ENCODE peak calls at places on chromosomes 6 and 20, in four cellular contexts. One of them, this sample, is unnamed.

GRCh38 chr6:35044771-35045275 is 96.3 kb downstream of the TCP11 start:
- DNase-seq in K562: no peak
- DNase-seq in WTC11: no peak
- DNase-seq in HepG2: no peak
- DNase-seq in this sample: no peak

GRCh38 chr6:112109267-112109666 is 21.9 kb downstream of the FAM229B start:
- DNase-seq in K562: no peak
- DNase-seq in WTC11: no peak
- DNase-seq in HepG2: no peak
- DNase-seq in this sample: no peak

GRCh38 chr6:105985098-105985815 is 100.9 kb upstream of the PRDM1 start:
- DNase-seq in K562: no peak
- DNase-seq in WTC11: no peak
- DNase-seq in HepG2: no peak
- DNase-seq in this sample: no peak

GRCh38 chr20:44702776-44703175 is 12.4 kb upstream of the CCN5 start:
- DNase-seq in K562: no peak
- DNase-seq in WTC11: no peak
- DNase-seq in HepG2: no peak
- DNase-seq in this sample: no peak

GRCh38 chr6:144613859-144614258 is 328.7 kb downstream of the UTRN start:
- DNase-seq in K562: no peak
- DNase-seq in WTC11: no peak
- DNase-seq in HepG2: no peak
- DNase-seq in this sample: no peak

GRCh38 chr6:35146453-35146852 is 5.3 kb upstream of the TCP11 start:
- DNase-seq in K562: peak; percentile 38
- DNase-seq in WTC11: peak; percentile 56
- DNase-seq in HepG2: peak; percentile 63
- DNase-seq in this sample: no peak

GRCh38 chr6:22219916-22220315 is 76.9 kb downstream of the PRL start:
- DNase-seq in K562: no peak
- DNase-seq in WTC11: no peak
- DNase-seq in HepG2: no peak
- DNase-seq in this sample: no peak

GRCh38 chr20:57627972-57628650 is 7.9 kb upstream of the ZBP1 start:
- DNase-seq in K562: no peak
- DNase-seq in WTC11: no peak
- DNase-seq in HepG2: no peak
- DNase-seq in this sample: no peak

GRCh38 chr20:51609251-51609650 is 66.7 kb upstream of the NFATC2 start:
- DNase-seq in K562: no peak
- DNase-seq in WTC11: no peak
- DNase-seq in HepG2: no peak
- DNase-seq in this sample: no peak

GRCh38 chr20:54122189-54122588 is 51.6 kb downstream of the CYP24A1 start:
- DNase-seq in K562: no peak
- DNase-seq in WTC11: no peak
- DNase-seq in HepG2: no peak
- DNase-seq in this sample: no peak

GRCh38 chr6:149484733-149485700 is at the start of gene ZC3H12D:
- DNase-seq in K562: no peak
- DNase-seq in WTC11: no peak
- DNase-seq in HepG2: peak; percentile 91
- DNase-seq in this sample: no peak

GRCh38 chr20:25242231-25242630 is 5.7 kb upstream of the PYGB start:
- DNase-seq in K562: no peak
- DNase-seq in WTC11: no peak
- DNase-seq in HepG2: no peak
- DNase-seq in this sample: no peak

GRCh38 chr6:124132256-124132655 is 328.6 kb downstream of the NKAIN2 start:
- DNase-seq in K562: no peak
- DNase-seq in WTC11: no peak
- DNase-seq in HepG2: no peak
- DNase-seq in this sample: no peak

GRCh38 chr6:95017922-95018321 is 559.4 kb upstream of the MANEA start:
- DNase-seq in K562: no peak
- DNase-seq in WTC11: no peak
- DNase-seq in HepG2: no peak
- DNase-seq in this sample: no peak

GRCh38 chr20:12721636-12722035 is 287.1 kb upstream of the SPTLC3 start:
- DNase-seq in K562: no peak
- DNase-seq in WTC11: no peak
- DNase-seq in HepG2: no peak
- DNase-seq in this sample: no peak

GRCh38 chr6:3247255-3248146 is 11.2 kb upstream of the PSMG4 start:
- DNase-seq in K562: peak; percentile 80
- DNase-seq in WTC11: peak; percentile 52
- DNase-seq in HepG2: peak; percentile 87
- DNase-seq in this sample: no peak

GRCh38 chr6:109081026-109081425 is 13.6 kb downstream of the SESN1 start:
- DNase-seq in K562: no peak
- DNase-seq in WTC11: no peak
- DNase-seq in HepG2: no peak
- DNase-seq in this sample: no peak

GRCh38 chr6:13303668-13304017 is 24.7 kb downstream of the TBC1D7 start:
- DNase-seq in K562: no peak
- DNase-seq in WTC11: no peak
- DNase-seq in HepG2: no peak
- DNase-seq in this sample: peak; percentile 76

GRCh38 chr6:158717341-158718328 is 67.8 kb downstream of the SYTL3 start:
- DNase-seq in K562: no peak
- DNase-seq in WTC11: no peak
- DNase-seq in HepG2: no peak
- DNase-seq in this sample: peak; percentile 59

GRCh38 chr6:27129917-27130316 is 117.6 kb upstream of the PRSS16 start:
- DNase-seq in K562: no peak
- DNase-seq in WTC11: no peak
- DNase-seq in HepG2: no peak
- DNase-seq in this sample: no peak

GRCh38 chr6:158070513-158070912 is 88.8 kb downstream of the SYNJ2 start:
- DNase-seq in K562: no peak
- DNase-seq in WTC11: no peak
- DNase-seq in HepG2: no peak
- DNase-seq in this sample: no peak

GRCh38 chr6:148457137-148457842 is 114.7 kb downstream of the SASH1 start:
- DNase-seq in K562: no peak
- DNase-seq in WTC11: no peak
- DNase-seq in HepG2: no peak
- DNase-seq in this sample: no peak

GRCh38 chr20:46102940-46103339 is 13.2 kb upstream of the NCOA5 start:
- DNase-seq in K562: no peak
- DNase-seq in WTC11: no peak
- DNase-seq in HepG2: no peak
- DNase-seq in this sample: no peak

GRCh38 chr6:143696327-143697000 is 18.7 kb downstream of the PHACTR2 start:
- DNase-seq in K562: no peak
- DNase-seq in WTC11: no peak
- DNase-seq in HepG2: peak; percentile 27
- DNase-seq in this sample: no peak

GRCh38 chr6:125267806-125268523 is 33.8 kb downstream of the HDDC2 start:
- DNase-seq in K562: no peak
- DNase-seq in WTC11: no peak
- DNase-seq in HepG2: no peak
- DNase-seq in this sample: no peak

GRCh38 chr20:59743767-59744485 is 139.6 kb downstream of the PHACTR3 start:
- DNase-seq in K562: no peak
- DNase-seq in WTC11: peak; percentile 54
- DNase-seq in HepG2: no peak
- DNase-seq in this sample: no peak

DNA sequence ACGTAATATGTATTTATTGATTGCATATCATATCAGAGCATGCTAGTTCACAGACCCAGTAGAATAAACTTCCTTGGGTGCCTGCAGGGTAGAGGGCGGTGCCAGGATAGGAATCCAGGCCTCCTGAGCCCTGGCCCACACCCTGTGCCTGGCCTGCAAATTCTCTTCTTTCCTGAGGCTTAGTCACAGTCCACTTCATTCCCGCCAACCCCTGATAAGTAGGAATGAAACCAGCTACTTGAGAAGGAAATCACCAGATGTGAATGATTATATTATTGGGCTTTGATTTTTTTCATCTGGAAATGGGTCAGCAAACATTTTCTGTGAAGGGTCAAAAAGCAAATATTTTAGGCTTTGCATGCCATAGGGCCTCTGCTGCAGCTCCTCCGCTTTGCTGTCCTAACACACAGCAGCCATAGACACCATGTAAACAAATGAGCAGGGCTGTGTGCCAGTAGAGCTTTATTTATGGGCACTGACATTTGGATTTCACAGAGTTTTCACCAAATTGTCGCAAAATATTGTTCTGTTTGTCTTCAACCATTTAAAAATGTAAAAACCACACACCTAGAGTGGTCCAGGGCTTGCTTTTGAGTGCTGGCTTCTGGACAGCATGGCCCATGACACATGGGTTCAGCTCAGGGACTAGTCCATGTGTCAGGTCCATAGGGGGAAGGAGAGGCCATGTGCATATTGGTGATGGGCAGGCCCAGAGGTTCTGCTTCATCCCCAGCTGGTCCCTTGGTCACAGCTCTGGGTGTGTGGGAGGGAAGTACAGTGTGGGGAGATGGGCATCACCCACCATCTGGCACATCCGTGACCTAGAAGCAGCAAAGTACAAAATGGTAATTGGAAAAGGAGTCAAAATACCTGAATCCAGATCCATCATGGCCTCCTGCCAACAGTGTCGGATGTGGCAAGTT is 50.4 kb downstream of the STK35 start:
- DNase-seq in K562: no peak
- DNase-seq in WTC11: no peak
- DNase-seq in HepG2: no peak
- DNase-seq in this sample: no peak
- TF ChIP-seq CREM in K562: no peak
- TF ChIP-seq CREM in WTC11: no peak
- TF ChIP-seq CREM in HepG2: no peak
- TF ChIP-seq CREM in this sample: no peak

GRCh38 chr20:7500362-7500761 is 439.9 kb downstream of the HAO1 start:
- DNase-seq in K562: no peak
- DNase-seq in WTC11: no peak
- DNase-seq in HepG2: no peak
- DNase-seq in this sample: no peak

GRCh38 chr20:7505152-7505834 is 435.0 kb downstream of the HAO1 start:
- DNase-seq in K562: no peak
- DNase-seq in WTC11: no peak
- DNase-seq in HepG2: no peak
- DNase-seq in this sample: no peak

GRCh38 chr20:7503501-7503900 is 436.8 kb downstream of the HAO1 start:
- DNase-seq in K562: no peak
- DNase-seq in WTC11: no peak
- DNase-seq in HepG2: no peak
- DNase-seq in this sample: no peak

GRCh38 chr20:7505835-7506221 is 434.4 kb downstream of the HAO1 start:
- DNase-seq in K562: no peak
- DNase-seq in WTC11: no peak
- DNase-seq in HepG2: no peak
- DNase-seq in this sample: no peak
- TF ChIP-seq CREM in K562: no peak
- TF ChIP-seq CREM in WTC11: no peak
- TF ChIP-seq CREM in HepG2: no peak
- TF ChIP-seq CREM in this sample: no peak

DNA sequence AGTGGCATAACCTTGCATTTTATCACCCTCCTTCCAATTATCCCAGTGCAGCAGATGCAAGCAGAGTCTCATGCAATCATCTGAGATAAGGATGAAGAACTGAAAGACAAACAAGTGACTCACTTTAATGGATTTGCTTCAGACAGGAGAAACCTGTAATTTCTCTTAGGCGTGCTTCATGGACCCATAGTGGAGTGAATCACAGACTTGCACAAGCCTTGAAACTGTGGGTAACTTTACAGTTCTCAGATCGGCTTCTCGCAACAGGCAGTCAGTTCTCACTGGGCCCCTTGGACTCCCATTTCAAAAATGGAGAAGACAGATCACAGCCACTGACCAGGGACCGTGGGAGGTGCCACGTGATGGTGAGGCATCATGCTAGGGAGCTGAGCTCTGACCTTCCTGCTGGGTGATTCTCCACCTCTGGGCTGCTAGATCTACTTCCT is at the start of gene ADGRF4:
- DNase-seq in K562: no peak
- DNase-seq in WTC11: no peak
- DNase-seq in HepG2: no peak
- DNase-seq in this sample: no peak
- TF ChIP-seq CREM in K562: no peak
- TF ChIP-seq CREM in WTC11: no peak
- TF ChIP-seq CREM in HepG2: no peak
- TF ChIP-seq CREM in this sample: no peak

DNA sequence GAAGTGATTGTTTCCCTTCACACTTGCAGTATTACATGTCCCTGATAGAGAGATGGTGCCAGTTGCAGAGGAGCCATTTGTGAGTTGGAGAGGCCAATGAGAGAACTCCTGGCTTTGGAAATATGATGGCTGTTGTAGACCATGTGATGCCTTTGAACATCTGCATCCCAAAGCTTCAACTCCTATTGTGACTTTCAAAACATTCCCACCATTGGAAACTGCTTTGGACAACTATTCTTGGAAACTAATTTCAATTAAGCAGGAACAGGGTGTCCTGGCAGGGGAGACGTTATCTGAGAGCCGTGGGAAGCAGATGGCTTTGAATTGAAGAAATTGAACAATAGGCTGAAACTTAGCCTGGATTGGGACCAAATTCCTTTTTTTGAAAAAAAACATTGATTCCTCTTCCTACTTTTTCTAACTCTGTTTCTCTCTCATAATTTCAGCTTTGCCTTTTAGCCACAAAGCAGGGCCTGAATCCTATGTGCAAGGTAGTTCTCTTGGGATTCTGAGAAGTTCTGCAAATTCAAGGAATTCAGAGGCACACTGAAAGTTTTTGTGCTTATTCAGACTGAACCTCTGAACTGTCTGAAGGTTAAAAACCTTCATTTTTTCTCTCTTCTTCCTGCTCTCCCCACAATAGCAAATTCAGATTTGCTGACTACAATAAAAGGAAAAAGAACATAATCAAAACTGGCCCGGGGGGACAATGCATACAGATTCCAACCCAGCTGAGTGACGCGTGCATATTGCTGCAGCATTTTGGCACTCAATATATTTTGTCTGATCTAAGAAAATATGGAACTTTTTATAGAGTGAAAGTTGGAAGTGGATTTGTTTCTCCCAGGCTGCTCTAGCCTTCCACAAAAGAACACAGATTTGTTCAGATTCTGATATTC is 720.3 kb upstream of the CHD6 start:
- DNase-seq in K562: no peak
- DNase-seq in WTC11: no peak
- DNase-seq in HepG2: no peak
- DNase-seq in this sample: no peak
- TF ChIP-seq CREM in K562: no peak
- TF ChIP-seq CREM in WTC11: no peak
- TF ChIP-seq CREM in HepG2: no peak
- TF ChIP-seq CREM in this sample: no peak

This sample was measured in GM12878.